ENCODE peak calls at places on chromosomes 11 and 22, in ten cellular contexts. One of them, this sample, is unnamed.

GRCh38 chr22:27318516-27318915 is 483.0 kb downstream of the MN1 start:
- DNase-seq in NCI-H460: no peak
- DNase-seq in Right ventricle myocardium inferior: no peak
- DNase-seq in tibial artery: no peak
- DNase-seq in Caco-2: peak; percentile 52
- DNase-seq in fibroblast of lung: peak; percentile 92
- DNase-seq in activated CD4-positive, alpha-beta T cell treated with anti-CD3 and anti-CD28 coated beads for 48 hours: no peak
- DNase-seq in hypothalamus: no peak
- DNase-seq in coronary artery: no peak
- DNase-seq in EL: peak; percentile 10
- DNase-seq in this sample: peak; percentile 92

GRCh38 chr11:106724293-106724892 is 293.9 kb downstream of the GUCY1A2 start:
- DNase-seq in NCI-H460: no peak
- DNase-seq in Caco-2: no peak
- DNase-seq in coronary artery: no peak
- DNase-seq in Right ventricle myocardium inferior: no peak
- DNase-seq in activated CD4-positive, alpha-beta T cell treated with anti-CD3 and anti-CD28 coated beads for 48 hours: no peak
- DNase-seq in fibroblast of lung: peak; percentile 68
- DNase-seq in hypothalamus: no peak
- DNase-seq in EL: no peak
- DNase-seq in tibial artery: no peak
- DNase-seq in this sample: peak; percentile 15

GRCh38 chr11:119108151-119108856 is 1.2 kb downstream of the C2CD2L start:
- DNase-seq in hypothalamus: peak; percentile 31
- DNase-seq in tibial artery: no peak
- DNase-seq in Caco-2: peak; percentile 77
- DNase-seq in NCI-H460: no peak
- DNase-seq in EL: peak; percentile 64
- DNase-seq in coronary artery: no peak
- DNase-seq in fibroblast of lung: no peak
- DNase-seq in Right ventricle myocardium inferior: peak; percentile 75
- DNase-seq in activated CD4-positive, alpha-beta T cell treated with anti-CD3 and anti-CD28 coated beads for 48 hours: peak; percentile 53
- DNase-seq in this sample: peak; percentile 48

GRCh38 chr11:92224394-92225205 is at the start of gene FAT3:
- DNase-seq in NCI-H460: no peak
- DNase-seq in activated CD4-positive, alpha-beta T cell treated with anti-CD3 and anti-CD28 coated beads for 48 hours: peak; percentile 7
- DNase-seq in tibial artery: peak; percentile 71
- DNase-seq in Caco-2: no peak
- DNase-seq in coronary artery: peak; percentile 75
- DNase-seq in hypothalamus: peak; percentile 55
- DNase-seq in fibroblast of lung: peak; percentile 80
- DNase-seq in EL: peak; percentile 78
- DNase-seq in Right ventricle myocardium inferior: no peak
- DNase-seq in this sample: peak; percentile 15

GRCh38 chr11:65861165-65861505 is 902 bp downstream of the MUS81 start:
- DNase-seq in activated CD4-positive, alpha-beta T cell treated with anti-CD3 and anti-CD28 coated beads for 48 hours: no peak
- DNase-seq in tibial artery: no peak
- DNase-seq in hypothalamus: no peak
- DNase-seq in fibroblast of lung: peak; percentile 12
- DNase-seq in coronary artery: peak; percentile 80
- DNase-seq in NCI-H460: no peak
- DNase-seq in Right ventricle myocardium inferior: peak; percentile 54
- DNase-seq in EL: no peak
- DNase-seq in Caco-2: peak; percentile 39
- DNase-seq in this sample: no peak

GRCh38 chr22:26590525-26590858 is 560 bp upstream of the TPST2 start:
- DNase-seq in activated CD4-positive, alpha-beta T cell treated with anti-CD3 and anti-CD28 coated beads for 48 hours: no peak
- DNase-seq in hypothalamus: no peak
- DNase-seq in Right ventricle myocardium inferior: no peak
- DNase-seq in EL: peak; percentile 31
- DNase-seq in coronary artery: no peak
- DNase-seq in fibroblast of lung: peak; percentile 45
- DNase-seq in NCI-H460: no peak
- DNase-seq in tibial artery: no peak
- DNase-seq in Caco-2: no peak
- DNase-seq in this sample: peak; percentile 22

GRCh38 chr22:24834845-24835570 is 29.0 kb downstream of the SGSM1 start:
- DNase-seq in coronary artery: no peak
- DNase-seq in fibroblast of lung: no peak
- DNase-seq in EL: peak; percentile 23
- DNase-seq in NCI-H460: no peak
- DNase-seq in Right ventricle myocardium inferior: no peak
- DNase-seq in Caco-2: no peak
- DNase-seq in tibial artery: no peak
- DNase-seq in activated CD4-positive, alpha-beta T cell treated with anti-CD3 and anti-CD28 coated beads for 48 hours: peak; percentile 8
- DNase-seq in hypothalamus: no peak
- DNase-seq in this sample: no peak

GRCh38 chr11:59857444-59858434 is 8.5 kb downstream of the TCN1 start:
- DNase-seq in hypothalamus: no peak
- DNase-seq in tibial artery: no peak
- DNase-seq in fibroblast of lung: peak; percentile 50
- DNase-seq in EL: peak; percentile 24
- DNase-seq in coronary artery: no peak
- DNase-seq in activated CD4-positive, alpha-beta T cell treated with anti-CD3 and anti-CD28 coated beads for 48 hours: peak; percentile 11
- DNase-seq in Caco-2: no peak
- DNase-seq in Right ventricle myocardium inferior: no peak
- DNase-seq in NCI-H460: peak; percentile 5
- DNase-seq in this sample: peak; percentile 55

GRCh38 chr22:48805516-48805915 is 1022.2 kb downstream of the BRD1 start:
- DNase-seq in hypothalamus: no peak
- DNase-seq in activated CD4-positive, alpha-beta T cell treated with anti-CD3 and anti-CD28 coated beads for 48 hours: no peak
- DNase-seq in tibial artery: no peak
- DNase-seq in Right ventricle myocardium inferior: no peak
- DNase-seq in NCI-H460: no peak
- DNase-seq in fibroblast of lung: no peak
- DNase-seq in EL: no peak
- DNase-seq in Caco-2: no peak
- DNase-seq in coronary artery: peak; percentile 49
- DNase-seq in this sample: no peak

GRCh38 chr22:39392341-39392948 is 7.1 kb upstream of the TAB1 start:
- DNase-seq in EL: no peak
- DNase-seq in hypothalamus: no peak
- DNase-seq in activated CD4-positive, alpha-beta T cell treated with anti-CD3 and anti-CD28 coated beads for 48 hours: no peak
- DNase-seq in tibial artery: no peak
- DNase-seq in NCI-H460: no peak
- DNase-seq in Right ventricle myocardium inferior: no peak
- DNase-seq in coronary artery: no peak
- DNase-seq in Caco-2: no peak
- DNase-seq in fibroblast of lung: no peak
- DNase-seq in this sample: no peak

GRCh38 chr11:130478881-130479280 is 30.4 kb downstream of the ADAMTS15 start:
- DNase-seq in Caco-2: peak; percentile 7
- DNase-seq in NCI-H460: no peak
- DNase-seq in tibial artery: peak; percentile 65
- DNase-seq in activated CD4-positive, alpha-beta T cell treated with anti-CD3 and anti-CD28 coated beads for 48 hours: no peak
- DNase-seq in fibroblast of lung: peak; percentile 46
- DNase-seq in EL: peak; percentile 32
- DNase-seq in hypothalamus: no peak
- DNase-seq in Right ventricle myocardium inferior: no peak
- DNase-seq in coronary artery: no peak
- DNase-seq in this sample: peak; percentile 72

GRCh38 chr11:79404325-79404724 is 36.5 kb downstream of the TENM4 start:
- DNase-seq in EL: no peak
- DNase-seq in tibial artery: no peak
- DNase-seq in coronary artery: no peak
- DNase-seq in NCI-H460: no peak
- DNase-seq in Right ventricle myocardium inferior: no peak
- DNase-seq in activated CD4-positive, alpha-beta T cell treated with anti-CD3 and anti-CD28 coated beads for 48 hours: no peak
- DNase-seq in fibroblast of lung: no peak
- DNase-seq in Caco-2: no peak
- DNase-seq in hypothalamus: no peak
- DNase-seq in this sample: no peak

GRCh38 chr22:24875862-24876506 is 70.0 kb downstream of the SGSM1 start:
- DNase-seq in fibroblast of lung: peak; percentile 3
- DNase-seq in coronary artery: no peak
- DNase-seq in activated CD4-positive, alpha-beta T cell treated with anti-CD3 and anti-CD28 coated beads for 48 hours: peak; percentile 24
- DNase-seq in Caco-2: no peak
- DNase-seq in Right ventricle myocardium inferior: no peak
- DNase-seq in EL: peak; percentile 8
- DNase-seq in tibial artery: no peak
- DNase-seq in NCI-H460: peak; percentile 13
- DNase-seq in hypothalamus: no peak
- DNase-seq in this sample: peak; percentile 23

GRCh38 chr22:50189849-50190181 is 4.1 kb downstream of the TRABD start:
- DNase-seq in fibroblast of lung: no peak
- DNase-seq in activated CD4-positive, alpha-beta T cell treated with anti-CD3 and anti-CD28 coated beads for 48 hours: no peak
- DNase-seq in Caco-2: no peak
- DNase-seq in Right ventricle myocardium inferior: no peak
- DNase-seq in coronary artery: no peak
- DNase-seq in EL: no peak
- DNase-seq in NCI-H460: no peak
- DNase-seq in hypothalamus: no peak
- DNase-seq in tibial artery: no peak
- DNase-seq in this sample: no peak

GRCh38 chr11:95044010-95044409 is 5.2 kb upstream of the KDM4F start:
- DNase-seq in NCI-H460: no peak
- DNase-seq in activated CD4-positive, alpha-beta T cell treated with anti-CD3 and anti-CD28 coated beads for 48 hours: no peak
- DNase-seq in EL: no peak
- DNase-seq in fibroblast of lung: no peak
- DNase-seq in Right ventricle myocardium inferior: no peak
- DNase-seq in tibial artery: no peak
- DNase-seq in hypothalamus: no peak
- DNase-seq in coronary artery: no peak
- DNase-seq in Caco-2: no peak
- DNase-seq in this sample: no peak

GRCh38 chr11:64638017-64638664 is 47.1 kb downstream of the SLC22A12 start:
- DNase-seq in EL: peak; percentile 17
- DNase-seq in hypothalamus: no peak
- DNase-seq in Right ventricle myocardium inferior: peak; percentile 58
- DNase-seq in tibial artery: no peak
- DNase-seq in coronary artery: no peak
- DNase-seq in activated CD4-positive, alpha-beta T cell treated with anti-CD3 and anti-CD28 coated beads for 48 hours: no peak
- DNase-seq in fibroblast of lung: no peak
- DNase-seq in NCI-H460: no peak
- DNase-seq in Caco-2: no peak
- DNase-seq in this sample: peak; percentile 13

GRCh38 chr11:128472128-128473110 is 114.9 kb downstream of the ETS1 start:
- DNase-seq in Caco-2: no peak
- DNase-seq in coronary artery: no peak
- DNase-seq in tibial artery: no peak
- DNase-seq in NCI-H460: no peak
- DNase-seq in EL: peak; percentile 73
- DNase-seq in activated CD4-positive, alpha-beta T cell treated with anti-CD3 and anti-CD28 coated beads for 48 hours: peak; percentile 78
- DNase-seq in hypothalamus: no peak
- DNase-seq in Right ventricle myocardium inferior: no peak
- DNase-seq in fibroblast of lung: peak; percentile 68
- DNase-seq in this sample: peak; percentile 82

GRCh38 chr11:68989936-68990606 is 9.3 kb upstream of the MRGPRD start:
- DNase-seq in Right ventricle myocardium inferior: no peak
- DNase-seq in tibial artery: peak; percentile 32
- DNase-seq in coronary artery: no peak
- DNase-seq in Caco-2: peak; percentile 29
- DNase-seq in NCI-H460: no peak
- DNase-seq in hypothalamus: no peak
- DNase-seq in fibroblast of lung: no peak
- DNase-seq in EL: no peak
- DNase-seq in activated CD4-positive, alpha-beta T cell treated with anti-CD3 and anti-CD28 coated beads for 48 hours: no peak
- DNase-seq in this sample: no peak

GRCh38 chr11:65912840-65913239 is 6.0 kb downstream of the C11orf68 start:
- DNase-seq in Caco-2: no peak
- DNase-seq in hypothalamus: no peak
- DNase-seq in tibial artery: no peak
- DNase-seq in EL: peak; percentile 87
- DNase-seq in activated CD4-positive, alpha-beta T cell treated with anti-CD3 and anti-CD28 coated beads for 48 hours: no peak
- DNase-seq in NCI-H460: no peak
- DNase-seq in fibroblast of lung: peak; percentile 75
- DNase-seq in Right ventricle myocardium inferior: no peak
- DNase-seq in coronary artery: no peak
- DNase-seq in this sample: peak; percentile 90

GRCh38 chr22:23997092-23997491 is 8.2 kb downstream of the GSTT4 start:
- DNase-seq in fibroblast of lung: no peak
- DNase-seq in Caco-2: no peak
- DNase-seq in activated CD4-positive, alpha-beta T cell treated with anti-CD3 and anti-CD28 coated beads for 48 hours: no peak
- DNase-seq in tibial artery: no peak
- DNase-seq in hypothalamus: no peak
- DNase-seq in EL: no peak
- DNase-seq in NCI-H460: no peak
- DNase-seq in Right ventricle myocardium inferior: no peak
- DNase-seq in coronary artery: no peak
- DNase-seq in this sample: no peak